ENCODE peak calls at places on chromosome 5, in four cellular contexts. D, C, H and A are unnamed samples. For H3K36me3, the result is how much of the 10 kb centered on the place peaks cover.

GRCh38 chr5:87430863-87431262 is 18.1 kb upstream of the CCNH start:
- DNase-seq in D (no peak), H (no peak), C (no peak), A (no peak)

GRCh38 chr5:62143268-62144229 is 162.5 kb upstream of the KIF2A start:
- DNase-seq in C (no peak), D (peak), H (peak), A (peak)

GRCh38 chr5:106481375-106481774 is 1189.4 kb downstream of the EFNA5 start:
- DNase-seq in D (no peak), H (no peak), C (no peak), A (no peak)

GRCh38 chr5:113686599-113686998 is 173.1 kb downstream of the YTHDC2 start:
- DNase-seq in H (no peak), C (no peak), D (no peak), A (no peak)

GRCh38 chr5:89537800-89538199 is 654.8 kb upstream of the MEF2C start:
- DNase-seq in C (no peak), H (no peak), D (no peak), A (no peak)

GRCh38 chr5:41508186-41508585 is 2.2 kb downstream of the PLCXD3 start:
- DNase-seq in H (no peak), D (no peak), C (no peak), A (no peak)

GRCh38 chr5:171601266-171601881 is 181.9 kb downstream of the FGF18 start:
- DNase-seq in H (no peak), D (no peak), C (no peak), A (no peak)

GRCh38 chr5:31469886-31470285 is 62.0 kb downstream of the DROSHA start:
- DNase-seq in D (no peak), H (no peak), C (no peak), A (no peak)

GRCh38 chr5:3329427-3329826 is 266.2 kb upstream of the IRX1 start:
- DNase-seq in C (no peak), D (no peak), H (no peak), A (no peak)

GRCh38 chr5:88679638-88680037 is 203.3 kb downstream of the MEF2C start:
- DNase-seq in D (no peak), H (no peak), C (no peak), A (peak)

GRCh38 chr5:132457371-132458225 is 33.0 kb downstream of the IRF1 start:
- DNase-seq in C (no peak), D (no peak), H (no peak), A (no peak)

GRCh38 chr5:172188893-172189692 is 1.1 kb upstream of the STK10 start:
- DNase-seq in D (peak), C (peak), H (no peak), A (peak)

GRCh38 chr5:139271201-139272027 is 22.1 kb upstream of the MATR3 start:
- DNase-seq in C (no peak), H (peak), D (no peak), A (no peak)

GRCh38 chr5:32654427-32654826 is 56.7 kb upstream of the NPR3 start:
- DNase-seq in D (no peak), C (no peak), H (no peak), A (no peak)

GRCh38 chr5:179235416-179236400 is 109.6 kb downstream of the ADAMTS2 start:
- DNase-seq in C (peak), D (no peak), H (no peak), A (no peak)

GRCh38 chr5:68406767-68407232 is 191.2 kb downstream of the PIK3R1 start:
- DNase-seq in H (peak), D (no peak), C (peak), A (no peak)

GRCh38 chr5:15008476-15008875 is 136.9 kb upstream of the ANKH start:
- DNase-seq in C (peak), D (no peak), H (peak), A (no peak)

GRCh38 chr5:89535421-89535820 is 652.4 kb upstream of the MEF2C start:
- DNase-seq in D (no peak), H (no peak), C (no peak), A (no peak)

GRCh38 chr5:10310073-10310779 is 2.5 kb upstream of the CMBL start:
- DNase-seq in D (no peak), H (peak), C (no peak), A (no peak)

GRCh38 chr5:159864885-159865622 is 51.2 kb upstream of the ADRA1B start:
- DNase-seq in H (no peak), C (no peak), D (no peak), A (no peak)

GRCh38 chr5:151718653-151719052 is 31.9 kb upstream of the SPARC start:
- DNase-seq in H (no peak), D (no peak), C (no peak), A (no peak)
- H3K9ac ChIP-seq in H (no peak), D (no peak), C (no peak), A (no peak)

GRCh38 chr5:5026407-5026780 is 113.7 kb upstream of the ADAMTS16 start:
- DNase-seq in D (no peak), C (no peak), H (no peak), A (no peak)
- H3K36me3 ChIP-seq in D (under half), C (under half), H (under half), A (under half)

GRCh38 chr5:149166128-149166527 is 24.8 kb downstream of the ABLIM3 start:
- DNase-seq in H (no peak), D (no peak), C (no peak), A (no peak)

GRCh38 chr5:149166591-149167100 is 25.4 kb downstream of the ABLIM3 start:
- DNase-seq in H (no peak), C (no peak), D (no peak), A (no peak)

GRCh38 chr5:149161026-149161687 is 19.9 kb downstream of the ABLIM3 start:
- DNase-seq in C (no peak), D (no peak), H (no peak), A (no peak)

GRCh38 chr5:149160291-149160787 is 19.0 kb downstream of the ABLIM3 start:
- DNase-seq in D (no peak), H (no peak), C (no peak), A (no peak)

GRCh38 chr5:149162401-149163084 is 21.2 kb downstream of the ABLIM3 start:
- DNase-seq in D (no peak), C (no peak), H (no peak), A (no peak)
- H3K9ac ChIP-seq in D (no peak), C (no peak), H (no peak), A (no peak)

DNA sequence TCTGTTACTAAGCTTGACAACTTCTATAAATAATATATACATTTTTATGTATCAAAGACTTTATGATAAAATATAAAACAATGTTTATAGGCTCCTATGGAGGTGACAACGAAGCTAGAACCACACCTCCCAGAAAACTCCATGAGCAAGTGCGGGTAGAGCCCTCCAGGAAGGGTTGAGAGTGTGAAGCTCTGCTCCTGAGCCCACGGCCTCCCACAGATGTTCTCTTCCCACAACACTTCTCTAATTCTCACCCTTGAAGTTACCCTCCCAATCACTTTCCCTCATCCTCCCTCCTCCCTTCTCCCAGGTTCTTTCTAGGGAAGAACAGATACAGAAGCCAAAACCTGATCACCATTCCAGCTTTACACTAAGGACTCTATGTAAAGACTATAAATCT is 427.6 kb downstream of the SPOCK1 start:
- DNase-seq in C (no peak), D (no peak), H (no peak), A (no peak)
- H3K36me3 ChIP-seq in C (under half), D (under half), H (under half), A (under half)

GRCh38 chr5:180495991-180496741 is 2.0 kb downstream of the CNOT6 start:
- DNase-seq in H (no peak), D (no peak), C (no peak), A (no peak)
- H3K9ac ChIP-seq in H (no peak), D (peak), C (no peak), A (no peak)

GRCh38 chr5:126509339-126509738 is 85.7 kb downstream of the ALDH7A1 start:
- DNase-seq in H (no peak), C (no peak), D (no peak), A (no peak)

GRCh38 chr5:126508251-126508961 is 85.2 kb downstream of the GRAMD2B start:
- DNase-seq in D (no peak), H (no peak), C (no peak), A (no peak)

GRCh38 chr5:126506079-126506478 is 82.9 kb downstream of the GRAMD2B start:
- DNase-seq in C (no peak), H (no peak), D (no peak), A (no peak)

GRCh38 chr5:126511961-126512360 is 83.1 kb downstream of the ALDH7A1 start:
- DNase-seq in D (no peak), C (no peak), H (no peak), A (no peak)

DNA sequence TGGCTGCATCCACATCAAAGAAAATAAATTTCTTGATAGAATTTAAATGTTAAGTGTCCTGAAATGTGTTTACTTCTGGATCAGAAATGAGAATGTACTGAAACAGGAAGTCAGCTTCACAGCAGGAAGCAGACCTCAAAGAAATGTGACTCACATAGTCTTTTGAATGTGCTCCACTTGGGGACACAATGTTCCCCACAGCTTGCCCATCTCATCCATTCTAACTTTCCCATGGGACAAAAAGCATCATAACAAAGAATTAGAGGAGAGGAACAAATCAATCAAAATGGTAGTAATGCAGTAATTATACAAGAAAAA is 85.7 kb downstream of the GRAMD2B start:
- DNase-seq in H (no peak), D (no peak), C (no peak), A (no peak)
- H3K36me3 ChIP-seq in H (under half), D (under half), C (under half), A (under half)

DNA sequence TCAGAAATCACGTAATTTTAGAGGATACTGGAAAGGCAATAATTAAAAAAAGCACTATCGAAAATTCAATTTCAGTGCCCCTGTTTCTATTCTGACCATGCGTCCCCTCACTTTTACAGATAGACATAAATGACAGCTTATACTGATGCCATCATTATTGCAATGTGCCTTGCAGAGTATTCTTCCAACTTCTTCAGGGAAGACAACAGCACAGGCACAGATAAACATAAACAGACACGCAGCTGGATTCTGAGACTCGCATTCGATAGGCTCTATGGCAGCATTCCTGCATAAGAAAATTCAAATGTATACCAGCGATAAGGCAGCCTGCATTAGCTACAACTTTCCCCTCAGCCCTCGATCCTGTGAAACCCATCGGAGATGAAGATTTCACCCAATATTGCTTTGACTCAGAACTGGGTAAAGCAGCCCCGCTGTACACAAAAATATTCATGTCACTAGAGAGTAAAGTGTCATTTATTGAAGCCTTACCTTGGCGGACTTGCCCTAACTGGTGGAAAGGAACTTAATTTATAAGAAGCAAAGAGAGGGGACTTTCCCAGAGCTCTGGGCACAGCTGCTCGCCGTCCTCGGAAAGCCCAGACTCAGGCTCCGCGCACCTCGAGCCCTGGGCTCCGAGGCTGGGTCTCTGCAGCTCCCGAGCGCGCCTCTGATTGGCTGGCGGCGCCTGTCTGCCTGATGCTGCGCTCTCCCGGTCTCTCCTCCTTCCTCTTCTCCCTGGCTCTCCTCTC is at the start of gene CDH18:
- DNase-seq in D (peak), H (no peak), C (peak), A (peak)
- H3K9ac ChIP-seq in D (no peak), H (no peak), C (no peak), A (no peak)

DNA sequence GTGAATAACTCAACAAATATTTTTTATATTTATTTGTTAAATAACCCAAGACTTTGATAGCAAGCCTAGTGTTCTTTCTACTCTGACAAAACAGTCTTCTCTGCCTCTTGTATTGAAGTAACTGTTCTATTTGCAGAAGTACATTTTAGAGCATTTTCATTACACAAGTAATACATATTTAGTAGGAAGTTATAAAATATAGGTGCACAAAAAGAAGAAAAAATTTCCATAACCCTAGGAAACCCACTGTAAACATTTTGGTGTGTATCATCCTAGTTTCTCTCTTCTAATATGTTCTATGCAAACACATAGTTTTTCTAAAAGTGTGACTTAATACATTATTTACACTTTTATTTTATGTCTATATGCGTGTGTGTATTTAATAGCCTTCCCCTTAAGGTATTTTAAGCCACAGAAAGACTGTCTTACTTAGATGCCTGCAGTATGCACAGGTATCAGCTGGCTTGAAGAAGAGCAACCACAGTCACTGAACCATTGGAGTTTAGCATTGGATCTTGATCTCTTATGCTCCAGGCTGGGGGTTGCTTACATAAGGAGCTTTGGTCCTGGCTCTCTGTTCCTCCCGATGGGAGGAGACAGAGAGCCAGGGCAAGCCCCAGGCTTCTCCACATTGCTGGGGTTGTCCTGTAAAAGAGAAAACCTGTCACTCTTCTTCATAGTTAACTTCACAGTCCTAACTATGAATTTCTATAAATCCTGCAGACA is 3.8 kb downstream of the SELENOP start:
- DNase-seq in C (peak), H (peak), D (no peak), A (no peak)
- H3K36me3 ChIP-seq in C (under half), H (under half), D (under half), A (under half)

GRCh38 chr5:148856009-148856367 is 29.6 kb downstream of the ADRB2 start:
- DNase-seq in C (no peak), D (no peak), H (no peak), A (no peak)
- H3K9ac ChIP-seq in C (no peak), D (no peak), H (no peak), A (no peak)

GRCh38 chr5:135333737-135334515 is 65.1 kb downstream of the MACROH2A1 start:
- DNase-seq in C (no peak), D (no peak), H (no peak), A (no peak)
- H3K36me3 ChIP-seq in C (under half), D (under half), H (half or more), A (under half)